ENCODE peak calls at places on chromosomes 1 and 21, in eight cellular contexts. K is hepatocyte, T is breast epithelium, L is endothelial cell of umbilical vein, H is OCI-LY7, Q is suprapubic skin, B is fibroblast of lung, F is ovary. D is an unnamed sample.

GRCh38 chr1:220900842-220901241 is 21.6 kb downstream of the HLX start:
- DNase-seq in Q (no peak), B (no peak), H (no peak), F (no peak), T (no peak), L (no peak), K (no peak), D (no peak)

GRCh38 chr1:26915204-26915842 is 1.5 kb upstream of the NR0B2 start:
- DNase-seq in Q (no peak), H (no peak), B (no peak), L (no peak), F (no peak), T (no peak), K (no peak), D (no peak)

GRCh38 chr1:214002060-214002459 is 14.3 kb downstream of the PROX1 start:
- DNase-seq in H (no peak), T (no peak), L (peak; percentile 19), Q (no peak), F (no peak), B (no peak), K (no peak), D (no peak)

GRCh38 chr1:51264470-51264869 is 28.4 kb downstream of the RNF11 start:
- DNase-seq in K (peak; percentile 31), Q (no peak), B (peak; percentile 99), L (peak; percentile 84), T (no peak), H (no peak), F (no peak), D (no peak)

GRCh38 chr1:151435174-151435573 is 24.1 kb downstream of the POGZ start:
- DNase-seq in H (no peak), B (no peak), K (no peak), T (no peak), L (no peak), F (no peak), Q (no peak), D (no peak)

GRCh38 chr1:229557913-229558414 is 543 bp downstream of the ABCB10 start:
- DNase-seq in H (peak; percentile 79), B (peak; percentile 30), T (no peak), K (peak; percentile 66), Q (peak; percentile 80), L (peak; percentile 28), F (peak; percentile 62), D (no peak)

GRCh38 chr21:41865002-41865777 is 14.0 kb downstream of the PRDM15 start:
- DNase-seq in T (peak; percentile 24), Q (no peak), K (no peak), L (no peak), H (no peak), B (no peak), F (no peak), D (no peak)

GRCh38 chr1:173258484-173259264 is 51.5 kb upstream of the TNFSF4 start:
- DNase-seq in B (peak; percentile 59), T (no peak), H (no peak), K (no peak), F (no peak), L (no peak), Q (no peak), D (no peak)

GRCh38 chr1:4108341-4108740 is 208.3 kb upstream of the C1orf174 start:
- DNase-seq in T (no peak), F (no peak), Q (peak; percentile 64), L (no peak), B (no peak), K (no peak), H (no peak), D (no peak)

GRCh38 chr1:6489799-6490180 is 1.7 kb downstream of the PLEKHG5 start:
- DNase-seq in B (peak; percentile 61), H (peak; percentile 88), K (peak; percentile 88), L (peak; percentile 71), F (peak; percentile 72), T (no peak), Q (no peak), D (peak; percentile 71)

GRCh38 chr1:85577421-85578320 is 2.9 kb upstream of the CCN1 start:
- DNase-seq in B (no peak), F (peak; percentile 41), Q (no peak), H (no peak), T (no peak), K (peak; percentile 65), L (peak; percentile 74), D (no peak)

GRCh38 chr1:47688161-47688560 is 250.3 kb downstream of the FOXD2 start:
- DNase-seq in L (no peak), Q (peak; percentile 71), H (no peak), B (no peak), T (no peak), K (no peak), F (no peak), D (no peak)

GRCh38 chr1:145846191-145846590 is 761 bp downstream of the NUDT17 start:
- DNase-seq in L (peak; percentile 46), T (no peak), K (peak; percentile 61), B (peak; percentile 23), F (no peak), Q (no peak), H (peak; percentile 59), D (no peak)

GRCh38 chr1:94622757-94623156 is 81.2 kb upstream of the F3 start:
- DNase-seq in F (no peak), L (no peak), T (no peak), K (peak; percentile 54), B (peak; percentile 96), H (no peak), Q (no peak), D (no peak)

GRCh38 chr1:45929257-45929687 is 125.9 kb downstream of the MAST2 start:
- DNase-seq in H (peak; percentile 11), L (peak; percentile 65), F (no peak), Q (no peak), B (peak; percentile 95), T (no peak), K (peak; percentile 57), D (no peak)

GRCh38 chr1:18020021-18020817 is 87.4 kb upstream of the IGSF21 start:
- DNase-seq in L (no peak), H (peak; percentile 50), Q (no peak), K (no peak), F (no peak), B (no peak), T (no peak), D (no peak)

GRCh38 chr1:18011703-18012102 is 95.9 kb upstream of the IGSF21 start:
- DNase-seq in Q (no peak), T (no peak), F (no peak), K (no peak), L (no peak), H (no peak), B (no peak), D (no peak)

GRCh38 chr1:18018381-18018780 is 89.2 kb upstream of the IGSF21 start:
- DNase-seq in L (no peak), H (no peak), Q (no peak), K (no peak), F (no peak), T (no peak), B (no peak), D (no peak)

GRCh38 chr1:18012686-18013085 is 94.9 kb upstream of the IGSF21 start:
- DNase-seq in F (no peak), H (no peak), K (no peak), T (no peak), L (no peak), Q (no peak), B (no peak), D (no peak)

DNA sequence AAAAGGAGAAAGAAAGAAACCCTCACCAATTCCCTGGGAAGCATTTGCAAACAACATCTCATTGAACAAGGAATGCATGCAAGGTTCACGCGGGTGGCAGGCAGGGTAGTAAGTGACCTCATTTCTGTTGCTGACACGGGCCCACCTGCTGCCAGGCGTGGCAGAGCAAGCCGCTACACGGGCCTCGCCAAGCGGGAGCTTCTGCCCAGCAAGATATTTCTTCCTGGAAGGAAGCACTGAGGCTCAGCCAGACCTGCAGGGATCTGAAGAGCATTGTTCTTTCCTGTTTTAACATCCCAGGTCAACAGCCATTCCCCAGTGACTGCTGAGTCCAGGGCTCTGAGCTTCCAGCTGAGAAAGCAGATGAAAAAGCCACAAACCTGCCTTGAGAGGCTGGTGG is 91.9 kb upstream of the IGSF21 start:
- DNase-seq in Q (no peak), T (no peak), B (no peak), F (no peak), K (no peak), H (no peak), L (no peak), D (no peak)
- H3K27ac ChIP-seq in Q (no peak overlapping the region), T (no peak overlapping the region), B (no peak overlapping the region), F (no peak overlapping the region), K (no peak overlapping the region), H (no peak overlapping the region), L (no peak overlapping the region), D (no peak overlapping the region)

DNA sequence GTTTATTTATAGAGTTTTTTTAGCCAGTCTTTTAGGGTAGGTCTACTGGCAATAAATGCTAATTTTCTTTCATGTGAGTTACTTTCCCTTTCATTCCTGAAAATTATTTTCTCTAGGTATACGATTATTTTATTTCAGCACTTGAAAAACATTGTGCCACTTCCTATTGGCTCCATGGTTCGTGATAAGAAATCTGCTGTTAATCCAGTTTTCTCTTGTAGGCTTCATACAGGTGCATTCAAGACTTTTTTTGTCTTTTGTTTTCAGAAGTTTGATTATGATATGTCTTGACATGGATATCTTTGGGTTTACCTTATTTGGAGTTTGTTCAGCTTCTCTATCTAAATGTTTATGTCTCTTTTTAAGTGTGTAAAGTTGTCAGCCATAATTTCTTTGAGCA is 148.3 kb downstream of the HS2ST1 start:
- DNase-seq in F (no peak), H (no peak), T (no peak), Q (no peak), L (no peak), K (no peak), B (no peak), D (no peak)
- TF ChIP-seq CTCF in F (no peak), H (no peak), T (no peak), Q (no peak), L (no peak), K (no peak), B (no peak), D (no peak)

GRCh38 chr1:1157033-1157365 is 16.7 kb upstream of the TTLL10 start:
- DNase-seq in B (no peak), F (peak; percentile 35), H (no peak), Q (no peak), L (no peak), T (no peak), K (no peak), D (no peak)

GRCh38 chr1:1160281-1160930 is 13.3 kb upstream of the TTLL10 start:
- DNase-seq in F (no peak), H (no peak), Q (no peak), T (no peak), B (no peak), K (no peak), L (no peak), D (no peak)

GRCh38 chr1:1156140-1157032 is 17.3 kb upstream of the TTLL10 start:
- DNase-seq in F (no peak), T (no peak), L (no peak), H (no peak), B (no peak), K (no peak), Q (no peak), D (no peak)

GRCh38 chr1:1157426-1157913 is 16.2 kb upstream of the TTLL10 start:
- DNase-seq in K (peak; percentile 93), H (peak; percentile 41), T (peak; percentile 91), F (peak; percentile 74), L (peak; percentile 70), B (peak; percentile 85), Q (peak; percentile 93), D (peak; percentile 79)

GRCh38 chr1:1157914-1158710 is 15.6 kb upstream of the TTLL10 start:
- DNase-seq in H (peak; percentile 27), B (peak; percentile 27), T (no peak), L (peak; percentile 38), Q (no peak), F (peak; percentile 38), K (peak; percentile 73), D (peak; percentile 65)
- H3K4me3 ChIP-seq in H (peak overlapping the region; percentile 65), B (peak overlapping the region; percentile 46), T (peak overlapping the region; percentile 84), L (peak overlapping the region; percentile 1), Q (peak overlapping the region; percentile 61), F (peak overlapping the region; percentile 60), K (peak overlapping the region; percentile 9), D (peak overlapping the region; percentile 58)

GRCh38 chr21:38259665-38260064 is 2.9 kb downstream of the KCNJ15 start:
- DNase-seq in T (no peak), B (no peak), H (no peak), K (no peak), Q (no peak), F (no peak), L (no peak), D (no peak)
- H3K27ac ChIP-seq in T (no peak overlapping the region), B (peak overlapping the region; percentile 12), H (no peak overlapping the region), K (peak overlapping the region; percentile 18), Q (no peak overlapping the region), F (no peak overlapping the region), L (no peak overlapping the region), D (no peak overlapping the region)